ENCODE peak calls at places on chromosomes 16 and 17, in ten cellular contexts. One of them, this sample, is unnamed.

GRCh38 chr17:51029568-51030463 is 90.9 kb downstream of the SPAG9 start:
- DNase-seq in GM13976: peak
- DNase-seq in cardiac muscle cell: peak
- DNase-seq in skeletal muscle cell: no peak
- DNase-seq in left cardiac atrium: no peak
- DNase-seq in T follicular helper cell: no peak
- DNase-seq in H54: no peak
- DNase-seq in EH: peak
- DNase-seq in NB4: peak
- DNase-seq in T-helper 2 cell: peak
- DNase-seq in this sample: peak

GRCh38 chr17:75635610-75636202 is 2.5 kb downstream of the SMIM5 start:
- DNase-seq in GM13976: no peak
- DNase-seq in cardiac muscle cell: no peak
- DNase-seq in skeletal muscle cell: no peak
- DNase-seq in left cardiac atrium: peak
- DNase-seq in T follicular helper cell: no peak
- DNase-seq in H54: no peak
- DNase-seq in EH: no peak
- DNase-seq in NB4: no peak
- DNase-seq in T-helper 2 cell: no peak
- DNase-seq in this sample: no peak

GRCh38 chr17:58391302-58391984 is 25.9 kb downstream of the RNF43 start:
- DNase-seq in GM13976: no peak
- DNase-seq in cardiac muscle cell: peak
- DNase-seq in skeletal muscle cell: no peak
- DNase-seq in left cardiac atrium: peak
- DNase-seq in T follicular helper cell: no peak
- DNase-seq in H54: peak
- DNase-seq in EH: peak
- DNase-seq in NB4: no peak
- DNase-seq in T-helper 2 cell: no peak
- DNase-seq in this sample: peak

GRCh38 chr16:67431077-67431804 is at the start of gene HSD11B2:
- DNase-seq in GM13976: peak
- DNase-seq in cardiac muscle cell: peak
- DNase-seq in skeletal muscle cell: no peak
- DNase-seq in left cardiac atrium: no peak
- DNase-seq in T follicular helper cell: no peak
- DNase-seq in H54: peak
- DNase-seq in EH: peak
- DNase-seq in NB4: peak
- DNase-seq in T-helper 2 cell: no peak
- DNase-seq in this sample: peak

GRCh38 chr16:89473791-89474414 is 16.5 kb downstream of the ANKRD11 start:
- DNase-seq in GM13976: no peak
- DNase-seq in cardiac muscle cell: peak
- DNase-seq in skeletal muscle cell: peak
- DNase-seq in left cardiac atrium: no peak
- DNase-seq in T follicular helper cell: no peak
- DNase-seq in H54: no peak
- DNase-seq in EH: peak
- DNase-seq in NB4: peak
- DNase-seq in T-helper 2 cell: peak
- DNase-seq in this sample: no peak

GRCh38 chr17:61221597-61222471 is 177.8 kb upstream of the TBX2 start:
- DNase-seq in GM13976: no peak
- DNase-seq in cardiac muscle cell: no peak
- DNase-seq in skeletal muscle cell: no peak
- DNase-seq in left cardiac atrium: no peak
- DNase-seq in T follicular helper cell: no peak
- DNase-seq in H54: no peak
- DNase-seq in EH: peak
- DNase-seq in NB4: no peak
- DNase-seq in T-helper 2 cell: no peak
- DNase-seq in this sample: no peak

GRCh38 chr17:32927724-32928526 is at the start of gene TMEM98:
- DNase-seq in GM13976: peak
- DNase-seq in cardiac muscle cell: peak
- DNase-seq in skeletal muscle cell: no peak
- DNase-seq in left cardiac atrium: peak
- DNase-seq in T follicular helper cell: no peak
- DNase-seq in H54: no peak
- DNase-seq in EH: peak
- DNase-seq in NB4: no peak
- DNase-seq in T-helper 2 cell: no peak
- DNase-seq in this sample: no peak

GRCh38 chr17:39224778-39225307 is 902 bp downstream of the STAC2 start:
- DNase-seq in GM13976: no peak
- DNase-seq in cardiac muscle cell: no peak
- DNase-seq in skeletal muscle cell: no peak
- DNase-seq in left cardiac atrium: no peak
- DNase-seq in T follicular helper cell: no peak
- DNase-seq in H54: no peak
- DNase-seq in EH: no peak
- DNase-seq in NB4: no peak
- DNase-seq in T-helper 2 cell: no peak
- DNase-seq in this sample: no peak

GRCh38 chr17:69757794-69758430 is 317.1 kb upstream of the KCNJ16 start:
- DNase-seq in GM13976: no peak
- DNase-seq in cardiac muscle cell: peak
- DNase-seq in skeletal muscle cell: peak
- DNase-seq in left cardiac atrium: no peak
- DNase-seq in T follicular helper cell: no peak
- DNase-seq in H54: no peak
- DNase-seq in EH: peak
- DNase-seq in NB4: peak
- DNase-seq in T-helper 2 cell: no peak
- DNase-seq in this sample: no peak

GRCh38 chr17:16443390-16444257 is 28.3 kb downstream of the TRPV2 start:
- DNase-seq in GM13976: no peak
- DNase-seq in cardiac muscle cell: no peak
- DNase-seq in skeletal muscle cell: no peak
- DNase-seq in left cardiac atrium: no peak
- DNase-seq in T follicular helper cell: no peak
- DNase-seq in H54: no peak
- DNase-seq in EH: peak
- DNase-seq in NB4: peak
- DNase-seq in T-helper 2 cell: no peak
- DNase-seq in this sample: no peak

GRCh38 chr16:58481931-58482330 is 18.0 kb upstream of the NDRG4 start:
- DNase-seq in GM13976: no peak
- DNase-seq in cardiac muscle cell: no peak
- DNase-seq in skeletal muscle cell: no peak
- DNase-seq in left cardiac atrium: no peak
- DNase-seq in T follicular helper cell: no peak
- DNase-seq in H54: no peak
- DNase-seq in EH: peak
- DNase-seq in NB4: no peak
- DNase-seq in T-helper 2 cell: no peak
- DNase-seq in this sample: no peak

GRCh38 chr17:7496470-7497227 is 12.5 kb downstream of the POLR2A start:
- DNase-seq in GM13976: no peak
- DNase-seq in cardiac muscle cell: no peak
- DNase-seq in skeletal muscle cell: no peak
- DNase-seq in left cardiac atrium: peak
- DNase-seq in T follicular helper cell: no peak
- DNase-seq in H54: no peak
- DNase-seq in EH: no peak
- DNase-seq in NB4: no peak
- DNase-seq in T-helper 2 cell: no peak
- DNase-seq in this sample: no peak

GRCh38 chr16:84999200-84999599 is 12.1 kb downstream of the ZDHHC7 start:
- DNase-seq in GM13976: no peak
- DNase-seq in cardiac muscle cell: no peak
- DNase-seq in skeletal muscle cell: no peak
- DNase-seq in left cardiac atrium: no peak
- DNase-seq in T follicular helper cell: no peak
- DNase-seq in H54: no peak
- DNase-seq in EH: peak
- DNase-seq in NB4: no peak
- DNase-seq in T-helper 2 cell: no peak
- DNase-seq in this sample: no peak

GRCh38 chr17:9837551-9838471 is 12.1 kb downstream of the GLP2R start:
- DNase-seq in GM13976: no peak
- DNase-seq in cardiac muscle cell: peak
- DNase-seq in skeletal muscle cell: peak
- DNase-seq in left cardiac atrium: peak
- DNase-seq in T follicular helper cell: no peak
- DNase-seq in H54: peak
- DNase-seq in EH: peak
- DNase-seq in NB4: no peak
- DNase-seq in T-helper 2 cell: no peak
- DNase-seq in this sample: no peak

GRCh38 chr16:49084628-49085390 is 196.8 kb downstream of the CBLN1 start:
- DNase-seq in GM13976: no peak
- DNase-seq in cardiac muscle cell: no peak
- DNase-seq in skeletal muscle cell: no peak
- DNase-seq in left cardiac atrium: no peak
- DNase-seq in T follicular helper cell: no peak
- DNase-seq in H54: no peak
- DNase-seq in EH: no peak
- DNase-seq in NB4: peak
- DNase-seq in T-helper 2 cell: no peak
- DNase-seq in this sample: no peak

GRCh38 chr16:87924041-87924851 is 12.1 kb downstream of the CA5A start:
- DNase-seq in GM13976: peak
- DNase-seq in cardiac muscle cell: no peak
- DNase-seq in skeletal muscle cell: no peak
- DNase-seq in left cardiac atrium: no peak
- DNase-seq in T follicular helper cell: no peak
- DNase-seq in H54: no peak
- DNase-seq in EH: no peak
- DNase-seq in NB4: no peak
- DNase-seq in T-helper 2 cell: no peak
- DNase-seq in this sample: no peak

GRCh38 chr16:68658258-68658973 is 13.3 kb downstream of the CDH3 start:
- DNase-seq in GM13976: no peak
- DNase-seq in cardiac muscle cell: peak
- DNase-seq in skeletal muscle cell: peak
- DNase-seq in left cardiac atrium: no peak
- DNase-seq in T follicular helper cell: no peak
- DNase-seq in H54: peak
- DNase-seq in EH: peak
- DNase-seq in NB4: no peak
- DNase-seq in T-helper 2 cell: no peak
- DNase-seq in this sample: peak

GRCh38 chr16:11205754-11206459 is 50.1 kb downstream of the SOCS1 start:
- DNase-seq in GM13976: peak
- DNase-seq in cardiac muscle cell: peak
- DNase-seq in skeletal muscle cell: no peak
- DNase-seq in left cardiac atrium: peak
- DNase-seq in T follicular helper cell: no peak
- DNase-seq in H54: no peak
- DNase-seq in EH: peak
- DNase-seq in NB4: peak
- DNase-seq in T-helper 2 cell: no peak
- DNase-seq in this sample: no peak

GRCh38 chr16:83917152-83918120 is 18.5 kb downstream of the MLYCD start:
- DNase-seq in GM13976: peak
- DNase-seq in cardiac muscle cell: no peak
- DNase-seq in skeletal muscle cell: no peak
- DNase-seq in left cardiac atrium: no peak
- DNase-seq in T follicular helper cell: no peak
- DNase-seq in H54: no peak
- DNase-seq in EH: no peak
- DNase-seq in NB4: no peak
- DNase-seq in T-helper 2 cell: no peak
- DNase-seq in this sample: no peak

GRCh38 chr16:89915303-89916232 is 3.1 kb upstream of the MC1R start:
- DNase-seq in GM13976: no peak
- DNase-seq in cardiac muscle cell: no peak
- DNase-seq in skeletal muscle cell: no peak
- DNase-seq in left cardiac atrium: no peak
- DNase-seq in T follicular helper cell: no peak
- DNase-seq in H54: no peak
- DNase-seq in EH: no peak
- DNase-seq in NB4: no peak
- DNase-seq in T-helper 2 cell: no peak
- DNase-seq in this sample: peak

GRCh38 chr17:2710075-2710803 is 1.3 kb downstream of the CLUH start:
- DNase-seq in GM13976: no peak
- DNase-seq in cardiac muscle cell: no peak
- DNase-seq in skeletal muscle cell: no peak
- DNase-seq in left cardiac atrium: no peak
- DNase-seq in T follicular helper cell: no peak
- DNase-seq in H54: no peak
- DNase-seq in EH: peak
- DNase-seq in NB4: peak
- DNase-seq in T-helper 2 cell: no peak
- DNase-seq in this sample: no peak

GRCh38 chr17:55770220-55770870 is 19.5 kb downstream of the PCTP start:
- DNase-seq in GM13976: peak
- DNase-seq in cardiac muscle cell: peak
- DNase-seq in skeletal muscle cell: peak
- DNase-seq in left cardiac atrium: no peak
- DNase-seq in T follicular helper cell: no peak
- DNase-seq in H54: peak
- DNase-seq in EH: peak
- DNase-seq in NB4: peak
- DNase-seq in T-helper 2 cell: no peak
- DNase-seq in this sample: peak

This sample was measured in SK-MEL-5.